ENCODE peak calls at places on chromosomes 2 and 18, in six cellular contexts. U is psoas muscle, M is HFF-Myc, Z is tibial artery, E is right atrium auricular region, G is astrocyte. J is an unnamed sample.

GRCh38 chr2:53907582-53907981 is 47.8 kb upstream of the GPR75 start:
- DNase-seq in M (no peak), U (no peak), Z (no peak), G (no peak), E (no peak), J (no peak)

GRCh38 chr2:121400206-121400605 is 115.2 kb upstream of the TFCP2L1 start:
- DNase-seq in U (no peak), G (peak), E (no peak), M (peak), Z (no peak), J (no peak)

GRCh38 chr2:230441188-230441897 is 25.3 kb downstream of the SP100 start:
- DNase-seq in U (no peak), M (no peak), E (no peak), G (peak), Z (peak), J (no peak)

GRCh38 chr2:163800889-163801498 is 65.2 kb upstream of the FIGN start:
- DNase-seq in Z (no peak), M (no peak), U (no peak), E (no peak), G (peak), J (peak)

GRCh38 chr2:202016579-202017227 is 17.0 kb upstream of the FZD7 start:
- DNase-seq in M (no peak), G (no peak), E (no peak), Z (no peak), U (peak), J (no peak)

GRCh38 chr18:48663931-48664847 is 125.4 kb downstream of the CTIF start:
- DNase-seq in U (peak), M (no peak), Z (peak), E (peak), G (peak), J (no peak)

GRCh38 chr2:38668092-38668491 is 2.2 kb downstream of the GALM start:
- DNase-seq in M (no peak), E (no peak), U (no peak), G (no peak), Z (no peak), J (no peak)

GRCh38 chr2:26763019-26763418 is 1.1 kb upstream of the SLC35F6 start:
- DNase-seq in U (no peak), G (no peak), Z (no peak), E (no peak), M (no peak), J (no peak)

GRCh38 chr2:162072181-162072702 is 1.8 kb downstream of the DPP4 start:
- DNase-seq in U (no peak), Z (no peak), E (no peak), M (no peak), G (peak), J (peak)

GRCh38 chr2:68936889-68937288 is 15.8 kb downstream of the GKN2 start:
- DNase-seq in U (no peak), Z (no peak), E (no peak), G (peak), M (no peak), J (no peak)

GRCh38 chr18:13611058-13611615 is 115.2 kb downstream of the FAM210A start:
- DNase-seq in E (peak), Z (peak), M (no peak), G (peak), U (peak), J (no peak)

GRCh38 chr2:213923543-213923942 is 487.3 kb upstream of the VWC2L start:
- DNase-seq in U (no peak), M (no peak), E (no peak), G (no peak), Z (no peak), J (no peak)

GRCh38 chr18:73099759-73100158 is 232.0 kb upstream of the NETO1 start:
- DNase-seq in E (no peak), Z (no peak), M (no peak), G (no peak), U (no peak), J (no peak)

GRCh38 chr18:29271496-29271895 is 1094.6 kb upstream of the CDH2 start:
- DNase-seq in U (no peak), G (peak), E (no peak), Z (no peak), M (no peak), J (no peak)

GRCh38 chr2:181770145-181770544 is 89.8 kb upstream of the NEUROD1 start:
- DNase-seq in M (no peak), E (no peak), G (peak), U (no peak), Z (no peak), J (no peak)

GRCh38 chr18:58497845-58498244 is 131.0 kb downstream of the ALPK2 start:
- DNase-seq in M (no peak), E (no peak), Z (no peak), U (no peak), G (peak), J (no peak)

GRCh38 chr2:23096905-23097602 is 287.9 kb upstream of the KLHL29 start:
- DNase-seq in G (no peak), M (no peak), U (no peak), E (no peak), Z (no peak), J (no peak)

GRCh38 chr2:142596334-142597088 is 281.0 kb upstream of the KYNU start:
- DNase-seq in M (no peak), G (peak), Z (no peak), U (no peak), E (no peak), J (no peak)

GRCh38 chr2:68645523-68645922 is 2.1 kb downstream of the PROKR1 start:
- DNase-seq in G (peak), M (no peak), U (no peak), Z (no peak), E (no peak), J (no peak)

GRCh38 chr2:206611736-206612135 is 30.6 kb upstream of the FAM237A start:
- DNase-seq in U (no peak), G (no peak), E (no peak), M (no peak), Z (no peak), J (no peak)

GRCh38 chr2:216385478-216385877 is 13.2 kb upstream of the MARCHF4 start:
- DNase-seq in U (no peak), G (no peak), E (no peak), M (no peak), Z (no peak), J (no peak)

GRCh38 chr2:200302940-200303727 is 3.4 kb upstream of the SPATS2L start:
- DNase-seq in U (no peak), Z (no peak), E (no peak), M (no peak), G (peak), J (no peak)

GRCh38 chr18:26487437-26487836 is 60.9 kb downstream of the KCTD1 start:
- DNase-seq in Z (no peak), M (no peak), E (no peak), G (peak), U (no peak), J (no peak)

GRCh38 chr2:25119263-25119662 is 49.1 kb downstream of the POMC start:
- DNase-seq in Z (no peak), E (no peak), G (no peak), U (no peak), M (no peak), J (no peak)

GRCh38 chr2:9556121-9556869 is 665 bp upstream of the ADAM17 start:
- DNase-seq in E (no peak), Z (no peak), M (no peak), U (no peak), G (no peak), J (no peak)

GRCh38 chr18:63881851-63882250 is 5.7 kb upstream of the SERPINB2 start:
- DNase-seq in M (no peak), E (no peak), G (peak), Z (no peak), U (no peak), J (no peak)

GRCh38 chr18:9918016-9918680 is 4.3 kb downstream of the VAPA start:
- DNase-seq in M (no peak), U (no peak), E (no peak), G (peak), Z (no peak), J (no peak)

GRCh38 chr2:15116830-15117229 is 444.3 kb downstream of the NBAS start:
- DNase-seq in E (no peak), U (no peak), G (no peak), Z (no peak), M (no peak), J (no peak)

GRCh38 chr2:187544371-187545080 is 9.7 kb downstream of the TFPI start:
- DNase-seq in E (peak), Z (peak), M (no peak), G (peak), U (no peak), J (no peak)

GRCh38 chr2:194491409-194492115 is 1165.5 kb upstream of the SLC39A10 start:
- DNase-seq in E (no peak), Z (no peak), M (no peak), G (no peak), U (no peak), J (no peak)

GRCh38 chr2:31688282-31688681 is 107.5 kb upstream of the SRD5A2 start:
- DNase-seq in Z (no peak), G (no peak), U (no peak), M (no peak), E (no peak), J (no peak)

GRCh38 chr2:20538308-20539132 is 91.6 kb downstream of the RHOB start:
- DNase-seq in U (peak), Z (no peak), G (no peak), M (no peak), E (no peak), J (no peak)

GRCh38 chr2:181978351-181979150 is 7.1 kb upstream of the PPP1R1C start:
- DNase-seq in M (peak), U (no peak), E (no peak), G (peak), Z (no peak), J (no peak)

GRCh38 chr2:216752855-216753505 is 57.6 kb upstream of the IGFBP5 start:
- DNase-seq in E (no peak), G (no peak), U (no peak), M (no peak), Z (no peak), J (no peak)

GRCh38 chr2:183037281-183037659 is 987 bp downstream of the NCKAP1 start:
- DNase-seq in U (no peak), Z (no peak), E (no peak), M (no peak), G (peak), J (no peak)

GRCh38 chr2:37005118-37005868 is 39.0 kb upstream of the STRN start:
- DNase-seq in M (peak), E (no peak), Z (no peak), G (no peak), U (no peak), J (no peak)

GRCh38 chr2:71336802-71337201 is 5.2 kb downstream of the ZNF638 start:
- DNase-seq in E (no peak), Z (peak), U (no peak), G (peak), M (no peak), J (no peak)

GRCh38 chr2:71333619-71334018 is 2.0 kb downstream of the ZNF638 start:
- DNase-seq in E (no peak), G (peak), U (no peak), M (no peak), Z (no peak), J (no peak)

GRCh38 chr2:71337776-71338175 is 6.2 kb downstream of the ZNF638 start:
- DNase-seq in E (no peak), G (no peak), M (no peak), U (no peak), Z (no peak), J (no peak)

GRCh38 chr2:71339685-71340084 is 8.1 kb downstream of the ZNF638 start:
- DNase-seq in M (no peak), Z (no peak), G (no peak), U (no peak), E (no peak), J (no peak)

GRCh38 chr2:71336384-71336783 is 4.8 kb downstream of the ZNF638 start:
- DNase-seq in G (no peak), E (no peak), Z (no peak), U (no peak), M (no peak), J (no peak)
- H3K4me3 ChIP-seq in G (no peak), E (no peak), Z (no peak), U (no peak), M (no peak), J (no peak)

GRCh38 chr2:101255501-101255900 is 2.8 kb downstream of the CNOT11 start:
- DNase-seq in Z (no peak), U (no peak), G (no peak), M (no peak), E (no peak), J (no peak)
- TF ChIP-seq CTCF in Z (no peak), U (no peak), G (no peak), M (no peak), E (no peak), J (no peak)

GRCh38 chr2:104850322-104851184 is 3.4 kb upstream of the POU3F3 start:
- DNase-seq in Z (no peak), M (no peak), U (no peak), E (no peak), G (no peak), J (no peak)
- H3K4me3 ChIP-seq in Z (no peak), M (no peak), U (no peak), E (no peak), G (peak), J (no peak)

GRCh38 chr18:24268784-24269550 is 128.7 kb downstream of the OSBPL1A start:
- DNase-seq in E (no peak), Z (no peak), U (no peak), M (no peak), G (no peak), J (no peak)

GRCh38 chr18:24270358-24270936 is 127.2 kb downstream of the OSBPL1A start:
- DNase-seq in Z (no peak), G (no peak), U (no peak), E (no peak), M (no peak), J (no peak)

GRCh38 chr18:24273596-24273995 is 124.0 kb downstream of the OSBPL1A start:
- DNase-seq in G (no peak), E (no peak), M (no peak), U (no peak), Z (no peak), J (no peak)

GRCh38 chr18:24270937-24271380 is 126.7 kb downstream of the OSBPL1A start:
- DNase-seq in M (peak), E (no peak), G (peak), Z (no peak), U (no peak), J (no peak)

DNA sequence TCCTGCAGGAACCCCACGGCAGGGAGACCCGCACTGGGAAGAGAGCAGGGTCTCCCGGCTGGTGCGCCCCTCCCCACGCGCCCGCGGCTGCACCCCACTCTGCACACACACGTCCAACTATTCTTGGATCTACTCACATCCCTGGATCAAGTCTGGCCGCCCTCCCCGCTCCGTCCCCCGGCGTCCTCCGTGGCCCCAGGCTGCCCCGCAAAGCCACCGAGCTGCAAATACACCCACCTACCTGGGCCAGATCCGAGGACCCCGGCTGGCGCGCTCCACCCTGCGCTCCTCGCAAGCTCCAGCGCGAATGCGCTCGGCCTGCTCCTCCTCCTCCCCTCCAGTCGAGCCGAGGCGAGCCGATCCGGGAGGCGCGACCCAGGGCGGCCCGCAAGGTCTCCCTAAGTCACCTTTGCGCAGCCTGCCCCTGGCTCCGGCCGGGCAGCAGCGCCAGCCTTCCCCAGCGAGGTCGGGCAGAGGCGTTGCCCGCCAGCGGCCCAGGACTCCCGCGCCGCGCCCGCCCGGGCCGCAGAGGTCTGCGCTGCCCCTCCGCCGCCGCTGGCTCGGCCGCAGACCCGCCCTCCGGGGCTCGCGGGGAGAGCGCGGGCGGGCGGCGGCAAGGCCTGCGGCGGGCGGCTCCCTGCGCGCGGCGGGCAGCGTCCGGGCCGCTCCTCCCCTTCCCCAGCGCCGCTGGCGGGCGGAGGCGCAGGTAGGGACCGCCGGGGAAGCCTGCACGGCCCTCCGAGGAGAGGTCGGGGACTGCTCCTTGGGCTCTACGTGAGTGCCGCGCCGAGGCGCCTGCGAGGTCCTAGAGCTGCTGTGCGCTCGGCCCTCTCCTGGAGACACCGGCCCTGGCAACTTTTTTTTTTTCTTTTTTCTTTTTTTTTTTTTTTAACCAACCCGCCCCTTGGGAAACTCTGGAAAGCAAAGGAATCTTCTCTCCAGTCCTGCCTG is 126.0 kb downstream of the OSBPL1A start:
- DNase-seq in Z (peak), G (peak), M (no peak), E (peak), U (peak), J (peak)
- TF ChIP-seq CTCF in Z (peak), G (peak), M (peak), E (no peak), U (peak), J (peak)

GRCh38 chr2:64455545-64455944 is 1.6 kb downstream of the LGALSL start:
- DNase-seq in E (no peak), M (no peak), Z (no peak), U (no peak), G (no peak), J (no peak)
- H3K4me3 ChIP-seq in E (no peak), M (peak), Z (peak), U (peak), G (no peak), J (no peak)

J was measured in AG09309.